ENCODE peak calls at places on chromosomes 3 and 15, in four cellular contexts. One of them, this sample, is unnamed.

GRCh38 chr3:113747719-113748046 is 848 bp downstream of the ATP6V1A start:
- DNase-seq in heart left ventricle: no peak
- DNase-seq in heart right ventricle: no peak
- DNase-seq in uterus: no peak
- DNase-seq in this sample: no peak

GRCh38 chr3:141421186-141421585 is 52.9 kb downstream of the ZBTB38 start:
- DNase-seq in uterus: no peak
- DNase-seq in heart right ventricle: no peak
- DNase-seq in heart left ventricle: no peak
- DNase-seq in this sample: no peak

GRCh38 chr15:66912001-66912400 is 153.4 kb upstream of the SMAD3 start:
- DNase-seq in uterus: no peak
- DNase-seq in heart left ventricle: no peak
- DNase-seq in heart right ventricle: no peak
- DNase-seq in this sample: no peak

GRCh38 chr3:194201953-194202666 is 66.2 kb downstream of the HES1 start:
- DNase-seq in uterus: no peak
- DNase-seq in heart left ventricle: no peak
- DNase-seq in heart right ventricle: no peak
- DNase-seq in this sample: no peak

GRCh38 chr3:4322635-4323034 is 19.5 kb downstream of the SETMAR start:
- DNase-seq in heart left ventricle: no peak
- DNase-seq in uterus: no peak
- DNase-seq in heart right ventricle: no peak
- DNase-seq in this sample: no peak

GRCh38 chr3:174639970-174640369 is 219.2 kb upstream of the NAALADL2 start:
- DNase-seq in heart left ventricle: no peak
- DNase-seq in uterus: no peak
- DNase-seq in heart right ventricle: no peak
- DNase-seq in this sample: no peak

GRCh38 chr15:93087825-93088199 is 1.2 kb downstream of the RGMA start:
- DNase-seq in heart left ventricle: peak; percentile 71
- DNase-seq in uterus: peak; percentile 84
- DNase-seq in heart right ventricle: peak; percentile 69
- DNase-seq in this sample: no peak

GRCh38 chr3:126887686-126888085 is 95.2 kb upstream of the PLXNA1 start:
- DNase-seq in heart left ventricle: no peak
- DNase-seq in uterus: no peak
- DNase-seq in heart right ventricle: no peak
- DNase-seq in this sample: no peak

GRCh38 chr3:49745986-49746385 is 22.2 kb upstream of the GMPPB start:
- DNase-seq in uterus: no peak
- DNase-seq in heart left ventricle: no peak
- DNase-seq in heart right ventricle: no peak
- DNase-seq in this sample: no peak

GRCh38 chr3:160003520-160004128 is 15.0 kb downstream of the IL12A start:
- DNase-seq in uterus: no peak
- DNase-seq in heart right ventricle: peak; percentile 52
- DNase-seq in heart left ventricle: peak; percentile 62
- DNase-seq in this sample: no peak

GRCh38 chr3:46082021-46082420 is 54.7 kb upstream of the XCR1 start:
- DNase-seq in heart left ventricle: no peak
- DNase-seq in heart right ventricle: no peak
- DNase-seq in uterus: no peak
- DNase-seq in this sample: no peak

GRCh38 chr3:184806567-184807271 is 5.2 kb upstream of the VPS8 start:
- DNase-seq in heart left ventricle: no peak
- DNase-seq in uterus: no peak
- DNase-seq in heart right ventricle: no peak
- DNase-seq in this sample: no peak

GRCh38 chr15:74622758-74623157 is 7.1 kb downstream of the CLK3 start:
- DNase-seq in heart right ventricle: no peak
- DNase-seq in uterus: no peak
- DNase-seq in heart left ventricle: no peak
- DNase-seq in this sample: no peak

GRCh38 chr3:72629191-72629611 is 219.0 kb downstream of the SHQ1 start:
- DNase-seq in heart right ventricle: no peak
- DNase-seq in uterus: no peak
- DNase-seq in heart left ventricle: no peak
- DNase-seq in this sample: no peak

GRCh38 chr15:62709261-62709660 is 333.3 kb upstream of the TPM1 start:
- DNase-seq in uterus: no peak
- DNase-seq in heart left ventricle: no peak
- DNase-seq in heart right ventricle: no peak
- DNase-seq in this sample: no peak

GRCh38 chr3:31277582-31277981 is 255.1 kb upstream of the STT3B start:
- DNase-seq in uterus: no peak
- DNase-seq in heart right ventricle: no peak
- DNase-seq in heart left ventricle: no peak
- DNase-seq in this sample: no peak

GRCh38 chr15:49085696-49086459 is 39.6 kb upstream of the SECISBP2L start:
- DNase-seq in uterus: no peak
- DNase-seq in heart left ventricle: no peak
- DNase-seq in heart right ventricle: no peak
- DNase-seq in this sample: no peak

GRCh38 chr15:68414591-68414990 is 17.4 kb downstream of the ITGA11 start:
- DNase-seq in heart left ventricle: no peak
- DNase-seq in uterus: peak; percentile 14
- DNase-seq in heart right ventricle: peak; percentile 2
- DNase-seq in this sample: no peak

GRCh38 chr15:99434506-99435137 is 131.2 kb upstream of the MEF2A start:
- DNase-seq in heart right ventricle: peak; percentile 2
- DNase-seq in uterus: peak; percentile 9
- DNase-seq in heart left ventricle: no peak
- DNase-seq in this sample: no peak

GRCh38 chr15:45962733-45963132 is 327.9 kb downstream of the SQOR start:
- DNase-seq in uterus: no peak
- DNase-seq in heart left ventricle: no peak
- DNase-seq in heart right ventricle: no peak
- DNase-seq in this sample: no peak

GRCh38 chr15:38878026-38878425 is 313.4 kb upstream of the RASGRP1 start:
- DNase-seq in heart right ventricle: no peak
- DNase-seq in heart left ventricle: no peak
- DNase-seq in uterus: no peak
- DNase-seq in this sample: no peak

GRCh38 chr15:61996056-61996635 is 64.1 kb downstream of the VPS13C start:
- DNase-seq in uterus: no peak
- DNase-seq in heart left ventricle: no peak
- DNase-seq in heart right ventricle: no peak
- DNase-seq in this sample: no peak

GRCh38 chr15:39181901-39182300 is 399.0 kb upstream of the THBS1 start:
- DNase-seq in uterus: no peak
- DNase-seq in heart right ventricle: no peak
- DNase-seq in heart left ventricle: no peak
- DNase-seq in this sample: no peak

GRCh38 chr3:10420745-10421475 is 84.5 kb downstream of the ATP2B2 start:
- DNase-seq in heart right ventricle: no peak
- DNase-seq in heart left ventricle: no peak
- DNase-seq in uterus: no peak
- DNase-seq in this sample: no peak

GRCh38 chr15:25832158-25832557 is 31.0 kb downstream of the ATP10A start:
- DNase-seq in heart left ventricle: no peak
- DNase-seq in heart right ventricle: no peak
- DNase-seq in uterus: no peak
- DNase-seq in this sample: no peak

GRCh38 chr3:42855547-42856380 is 19.9 kb downstream of the CYP8B1 start:
- DNase-seq in heart left ventricle: no peak
- DNase-seq in uterus: no peak
- DNase-seq in heart right ventricle: no peak
- DNase-seq in this sample: no peak

GRCh38 chr3:139472380-139473010 is 3.8 kb downstream of the RBP2 start:
- DNase-seq in uterus: no peak
- DNase-seq in heart right ventricle: no peak
- DNase-seq in heart left ventricle: no peak
- DNase-seq in this sample: no peak

GRCh38 chr3:16357191-16357590 is 92.2 kb downstream of the OXNAD1 start:
- DNase-seq in uterus: no peak
- DNase-seq in heart left ventricle: no peak
- DNase-seq in heart right ventricle: no peak
- DNase-seq in this sample: no peak

GRCh38 chr15:82764740-82765139 is 41.1 kb downstream of the FSD2 start:
- DNase-seq in heart left ventricle: no peak
- DNase-seq in uterus: no peak
- DNase-seq in heart right ventricle: no peak
- DNase-seq in this sample: no peak

GRCh38 chr15:82771789-82772607 is 33.9 kb downstream of the FSD2 start:
- DNase-seq in uterus: no peak
- DNase-seq in heart right ventricle: no peak
- DNase-seq in heart left ventricle: no peak
- DNase-seq in this sample: no peak

GRCh38 chr15:82763361-82764142 is 42.3 kb downstream of the FSD2 start:
- DNase-seq in uterus: no peak
- DNase-seq in heart right ventricle: no peak
- DNase-seq in heart left ventricle: no peak
- DNase-seq in this sample: no peak

GRCh38 chr15:82767163-82767829 is 38.6 kb downstream of the FSD2 start:
- DNase-seq in heart left ventricle: no peak
- DNase-seq in heart right ventricle: no peak
- DNase-seq in uterus: no peak
- DNase-seq in this sample: no peak

GRCh38 chr15:82768414-82769081 is 37.3 kb downstream of the FSD2 start:
- DNase-seq in heart right ventricle: no peak
- DNase-seq in heart left ventricle: no peak
- DNase-seq in uterus: no peak
- DNase-seq in this sample: no peak
- H3K4me1 ChIP-seq in heart right ventricle: no peaks in the 10 kb centered on the region
- H3K4me1 ChIP-seq in heart left ventricle: no peaks in the 10 kb centered on the region
- H3K4me1 ChIP-seq in uterus: no peaks in the 10 kb centered on the region
- H3K4me1 ChIP-seq in this sample: no peaks in the 10 kb centered on the region

GRCh38 chr15:51377038-51377761 is 35.7 kb downstream of the GLDN start:
- DNase-seq in uterus: no peak
- DNase-seq in heart left ventricle: no peak
- DNase-seq in heart right ventricle: no peak
- DNase-seq in this sample: no peak

GRCh38 chr15:51379390-51379789 is 37.9 kb downstream of the GLDN start:
- DNase-seq in uterus: no peak
- DNase-seq in heart left ventricle: no peak
- DNase-seq in heart right ventricle: no peak
- DNase-seq in this sample: no peak

GRCh38 chr15:51382787-51383186 is 41.3 kb downstream of the GLDN start:
- DNase-seq in heart right ventricle: no peak
- DNase-seq in heart left ventricle: no peak
- DNase-seq in uterus: peak; percentile 21
- DNase-seq in this sample: no peak

GRCh38 chr15:51386029-51386428 is 44.6 kb downstream of the GLDN start:
- DNase-seq in heart left ventricle: no peak
- DNase-seq in heart right ventricle: no peak
- DNase-seq in uterus: no peak
- DNase-seq in this sample: no peak

GRCh38 chr15:51380999-51381806 is 39.7 kb downstream of the GLDN start:
- DNase-seq in heart right ventricle: peak; percentile 67
- DNase-seq in uterus: peak; percentile 47
- DNase-seq in heart left ventricle: peak; percentile 59
- DNase-seq in this sample: peak; percentile 45
- TF ChIP-seq CTCF in heart right ventricle: peak; percentile 87
- TF ChIP-seq CTCF in uterus: peak; percentile 86
- TF ChIP-seq CTCF in heart left ventricle: peak; percentile 88
- TF ChIP-seq CTCF in this sample: peak; percentile 91

DNA sequence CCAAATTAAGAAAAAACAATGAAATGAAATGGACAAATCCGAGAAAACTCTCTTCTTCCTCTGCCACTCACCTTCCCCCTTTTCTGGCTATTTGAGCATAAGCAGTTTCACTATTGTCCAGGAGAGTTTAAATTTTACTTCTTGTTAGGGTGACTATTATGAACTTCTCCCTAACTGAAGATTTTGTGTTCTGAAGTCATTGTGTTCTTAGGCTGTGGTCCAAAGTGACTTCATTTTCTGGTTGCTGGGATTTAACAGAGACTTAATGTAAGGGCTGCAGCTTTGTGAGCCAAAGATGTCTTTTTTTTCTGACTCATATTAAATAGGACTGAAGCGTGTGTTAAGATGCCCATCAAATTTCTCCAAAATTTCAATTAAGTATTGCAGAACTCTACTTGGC is 46.5 kb upstream of the FSTL1 start:
- DNase-seq in heart left ventricle: no peak
- DNase-seq in uterus: no peak
- DNase-seq in heart right ventricle: peak; percentile 42
- DNase-seq in this sample: no peak
- H3K4me3 ChIP-seq in heart left ventricle: no peak overlapping the region
- H3K4me3 ChIP-seq in uterus: no peak overlapping the region
- H3K4me3 ChIP-seq in heart right ventricle: no peak overlapping the region
- H3K4me3 ChIP-seq in this sample: peak overlapping the region; percentile 29

GRCh38 chr3:52227766-52228165 is 2.3 kb upstream of the TLR9 start:
- DNase-seq in heart left ventricle: no peak
- DNase-seq in heart right ventricle: no peak
- DNase-seq in uterus: no peak
- DNase-seq in this sample: no peak

GRCh38 chr3:52228266-52228665 is 2.8 kb upstream of the TLR9 start:
- DNase-seq in heart left ventricle: no peak
- DNase-seq in heart right ventricle: no peak
- DNase-seq in uterus: no peak
- DNase-seq in this sample: no peak

GRCh38 chr3:52227117-52227516 is 1.7 kb upstream of the TLR9 start:
- DNase-seq in heart left ventricle: no peak
- DNase-seq in uterus: no peak
- DNase-seq in heart right ventricle: no peak
- DNase-seq in this sample: no peak

GRCh38 chr3:52225452-52226228 is at the start of gene TLR9:
- DNase-seq in uterus: no peak
- DNase-seq in heart left ventricle: no peak
- DNase-seq in heart right ventricle: no peak
- DNase-seq in this sample: no peak

DNA sequence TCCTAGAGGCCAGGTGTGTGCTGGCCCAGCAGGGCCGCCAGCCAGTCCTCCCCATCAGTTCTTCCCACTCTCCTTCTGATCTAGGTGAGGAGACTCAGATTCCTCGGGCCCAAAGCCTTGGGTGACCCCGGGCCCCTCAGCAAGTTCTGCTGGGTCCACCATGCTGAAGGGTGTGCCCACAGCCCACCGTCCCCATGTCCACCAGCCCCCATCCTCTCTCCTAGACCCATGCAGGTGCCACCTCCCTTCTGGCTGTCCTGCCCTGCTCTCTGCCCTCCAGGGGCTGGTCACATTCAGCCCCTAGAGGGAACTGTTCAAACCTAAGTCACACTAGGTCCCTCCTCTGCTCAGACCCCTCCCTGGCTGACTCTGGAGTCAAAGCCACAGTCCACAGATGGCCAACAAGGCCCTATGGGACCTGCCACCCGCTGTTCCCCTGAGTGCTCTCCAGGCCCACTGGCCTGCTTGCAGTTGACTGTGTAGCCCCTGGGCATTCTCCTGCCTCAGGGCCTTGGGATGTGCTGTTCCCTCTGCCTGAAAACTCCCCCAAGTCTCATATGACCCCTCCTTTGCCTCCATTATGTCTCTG is 878 bp upstream of the TLR9 start:
- DNase-seq in heart left ventricle: no peak
- DNase-seq in uterus: no peak
- DNase-seq in heart right ventricle: no peak
- DNase-seq in this sample: no peak
- H3K4me1 ChIP-seq in heart left ventricle: no peaks in the 10 kb centered on the region
- H3K4me1 ChIP-seq in uterus: no peaks in the 10 kb centered on the region
- H3K4me1 ChIP-seq in heart right ventricle: peaks cover 13% of the 10 kb centered on the region
- H3K4me1 ChIP-seq in this sample: no peaks in the 10 kb centered on the region

This sample was measured in thoracic aorta.